ENCODE peak calls at places on chromosome 19, in nine cellular contexts. W, O, K, H, J, I, Y, T and G are unnamed samples.
A peak's percentile ranks its signal among the peaks of the same experiment; 100 is the strongest.

GRCh38 chr19:58544591-58545285 is 874 bp downstream of the TRIM28 start:
- DNase-seq in J (peak; percentile 49), H (peak; percentile 60), I (peak; percentile 48), O (no peak), Y (peak; percentile 51), W (peak; percentile 90), K (no peak), T (no peak), G (no peak)

GRCh38 chr19:11737964-11738745 is 591 bp downstream of the ZNF823 start:
- DNase-seq in H (peak; percentile 11), I (peak; percentile 86), Y (peak; percentile 21), W (peak; percentile 71), K (no peak), O (peak; percentile 35), J (peak; percentile 56), T (peak; percentile 70), G (peak; percentile 32)

GRCh38 chr19:7197169-7197759 is 97.0 kb downstream of the INSR start:
- DNase-seq in K (peak; percentile 93), W (peak; percentile 92), T (peak; percentile 88), O (peak; percentile 91), H (peak; percentile 75), J (peak; percentile 93), I (peak; percentile 83), Y (peak; percentile 96), G (peak; percentile 84)

GRCh38 chr19:41096353-41096752 is 8.1 kb downstream of the CYP2A13 start:
- DNase-seq in W (no peak), J (no peak), O (no peak), H (no peak), Y (no peak), I (no peak), K (no peak), T (no peak), G (no peak)

GRCh38 chr19:47157455-47158321 is 27.1 kb downstream of the SAE1 start:
- DNase-seq in K (no peak), Y (peak; percentile 90), W (peak; percentile 62), J (peak; percentile 96), I (peak; percentile 77), T (no peak), O (peak; percentile 58), H (no peak), G (no peak)

GRCh38 chr19:33302974-33303790 is 848 bp upstream of the CEBPA start:
- DNase-seq in Y (peak; percentile 57), H (no peak), O (peak; percentile 16), W (peak; percentile 84), J (peak; percentile 81), T (peak; percentile 70), K (no peak), I (peak; percentile 63), G (no peak)

GRCh38 chr19:7394728-7395359 is 46.1 kb downstream of the ARHGEF18 start:
- DNase-seq in K (peak; percentile 48), T (peak; percentile 85), Y (peak; percentile 87), O (peak; percentile 79), J (peak; percentile 92), W (peak; percentile 94), H (peak; percentile 87), I (peak; percentile 88), G (peak; percentile 67)

GRCh38 chr19:56839665-56840451 is 668 bp downstream of the PEG3 start:
- DNase-seq in K (peak; percentile 87), O (peak; percentile 97), Y (no peak), J (no peak), W (no peak), I (peak; percentile 61), H (no peak), T (peak; percentile 75), G (peak; percentile 66)

GRCh38 chr19:33403221-33403972 is 29.9 kb downstream of the CEBPG start:
- DNase-seq in W (no peak), J (no peak), Y (no peak), I (peak; percentile 52), T (peak; percentile 39), H (no peak), O (no peak), K (no peak), G (no peak)

GRCh38 chr19:12723383-12723642 is 419 bp downstream of the TNPO2 start:
- DNase-seq in I (no peak), K (no peak), J (peak; percentile 17), T (no peak), H (no peak), W (peak; percentile 28), O (no peak), Y (no peak), G (no peak)

GRCh38 chr19:7868671-7869452 is 5.3 kb downstream of the PRR36 start:
- DNase-seq in J (peak; percentile 97), H (peak; percentile 71), Y (peak; percentile 34), O (peak; percentile 68), T (peak; percentile 83), K (no peak), W (peak; percentile 91), I (peak; percentile 77), G (no peak)

GRCh38 chr19:10454267-10454666 is 33.9 kb downstream of the PDE4A start:
- DNase-seq in W (peak; percentile 93), J (peak; percentile 92), K (no peak), T (no peak), H (no peak), O (no peak), Y (no peak), I (no peak), G (no peak)

GRCh38 chr19:17902701-17903100 is 30.1 kb upstream of the CCDC124 start:
- DNase-seq in I (no peak), J (no peak), W (no peak), O (no peak), Y (peak; percentile 35), H (no peak), K (no peak), T (no peak), G (no peak)

GRCh38 chr19:49423278-49423984 is at the start of gene PTH2:
- DNase-seq in H (no peak), O (no peak), I (no peak), W (no peak), Y (no peak), T (peak; percentile 34), K (no peak), J (no peak), G (no peak)

GRCh38 chr19:17035842-17036424 is 9.3 kb upstream of the CPAMD8 start:
- DNase-seq in W (no peak), O (no peak), T (no peak), I (peak; percentile 34), H (no peak), J (no peak), Y (no peak), K (peak; percentile 16), G (no peak)

GRCh38 chr19:19063183-19064097 is at the start of gene SLC25A42:
- DNase-seq in W (peak; percentile 99), K (peak; percentile 99), H (peak; percentile 97), I (peak; percentile 99), T (peak; percentile 99), J (peak; percentile 99), O (peak; percentile 97), Y (peak; percentile 100), G (peak; percentile 96)
- TF ChIP-seq CTCF in W (no peak), K (no peak), H (no peak), I (no peak), T (no peak), J (peak; percentile 5), O (no peak), Y (no peak), G (no peak)

GRCh38 chr19:3690551-3691371 is 9.5 kb downstream of the PIP5K1C start:
- DNase-seq in H (no peak), O (no peak), K (no peak), T (no peak), J (no peak), I (no peak), W (no peak), Y (no peak), G (no peak)

GRCh38 chr19:3693030-3693925 is 7.0 kb downstream of the PIP5K1C start:
- DNase-seq in H (no peak), K (no peak), W (no peak), Y (peak; percentile 7), I (no peak), T (no peak), J (no peak), O (no peak), G (no peak)

GRCh38 chr19:3691372-3691716 is 8.9 kb downstream of the PIP5K1C start:
- DNase-seq in T (no peak), W (no peak), H (no peak), I (no peak), Y (no peak), J (no peak), O (no peak), K (no peak), G (no peak)

GRCh38 chr19:3691726-3692125 is 8.5 kb downstream of the PIP5K1C start:
- DNase-seq in T (no peak), H (no peak), K (no peak), W (no peak), J (no peak), Y (no peak), I (no peak), O (no peak), G (no peak)

GRCh38 chr19:3692141-3693029 is 7.9 kb downstream of the PIP5K1C start:
- DNase-seq in H (peak; percentile 38), I (no peak), J (no peak), Y (no peak), O (no peak), K (no peak), W (no peak), T (no peak), G (no peak)
- TF ChIP-seq CTCF in H (peak; percentile 55), I (no peak), J (peak; percentile 73), Y (peak; percentile 65), O (no peak), K (peak; percentile 39), W (peak; percentile 46), T (peak; percentile 37), G (no peak)

GRCh38 chr19:51398096-51398704 is 7.8 kb upstream of the C19orf84 start:
- DNase-seq in H (no peak), J (peak; percentile 70), O (no peak), T (no peak), Y (peak; percentile 41), K (no peak), W (peak; percentile 48), I (no peak), G (no peak)
- TF ChIP-seq CTCF in H (peak; percentile 78), J (peak; percentile 58), O (no peak), T (peak; percentile 76), Y (peak; percentile 58), K (peak; percentile 17), W (peak; percentile 68), I (no peak), G (no peak)

GRCh38 chr19:1505012-1505411 is 7.8 kb downstream of the ADAMTSL5 start:
- DNase-seq in I (no peak), J (no peak), Y (no peak), K (no peak), W (no peak), T (no peak), H (no peak), O (no peak), G (no peak)

GRCh38 chr19:1501200-1501595 is 10.2 kb downstream of the REEP6 start:
- DNase-seq in H (no peak), Y (no peak), J (no peak), W (no peak), I (no peak), O (peak; percentile 74), K (no peak), T (no peak), G (no peak)

GRCh38 chr19:1503925-1504430 is 8.8 kb downstream of the ADAMTSL5 start:
- DNase-seq in O (no peak), K (no peak), Y (no peak), J (no peak), H (no peak), T (peak; percentile 47), I (no peak), W (no peak), G (no peak)

GRCh38 chr19:1502433-1503088 is 10.3 kb downstream of the ADAMTSL5 start:
- DNase-seq in H (no peak), I (no peak), O (no peak), K (no peak), T (no peak), W (no peak), J (no peak), Y (no peak), G (no peak)

GRCh38 chr19:1503089-1503924 is 9.5 kb downstream of the ADAMTSL5 start:
- DNase-seq in W (peak; percentile 86), K (no peak), I (peak; percentile 76), Y (peak; percentile 31), H (peak; percentile 41), J (peak; percentile 85), T (no peak), O (no peak), G (no peak)
- TF ChIP-seq CTCF in W (peak; percentile 79), K (peak; percentile 76), I (peak; percentile 61), Y (peak; percentile 71), H (peak; percentile 74), J (peak; percentile 85), T (peak; percentile 64), O (no peak), G (no peak)